ENCODE peak calls at places on chromosomes 4 and X, in nine cellular contexts. X is islet precursor cell; I is GF-D8; K is EL; E is stimulated activated CD8-positive, alpha-beta memory T cell treated with anti-CD3 and anti-CD28 coated beads, Interleukin-2, amount 100 ng/mL, for 1 hour; M is ecto neural progenitor cell; B is natural killer cell; Y is ureter; W is A549. O is an unnamed sample.

GRCh38 chr4:155960522-155960921 is 6.9 kb upstream of the CTSO start:
- DNase-seq in Y (no peak), B (no peak), M (no peak), I (no peak), K (no peak), E (no peak), W (no peak), X (no peak), O (no peak)

GRCh38 chr4:39326468-39326960 is 39.6 kb downstream of the RFC1 start:
- DNase-seq in E (no peak), M (no peak), X (no peak), W (no peak), B (no peak), K (no peak), I (no peak), Y (no peak), O (no peak)

GRCh38 chrX:107730991-107731766 is 44.4 kb downstream of the TSC22D3 start:
- DNase-seq in E (no peak), M (no peak), K (no peak), X (no peak), B (no peak), W (no peak), I (no peak), Y (no peak), O (no peak)

GRCh38 chr4:123423819-123424218 is 27.2 kb downstream of the SPRY1 start:
- DNase-seq in M (no peak), W (no peak), X (no peak), B (no peak), K (no peak), Y (no peak), E (no peak), I (no peak), O (no peak)

GRCh38 chr4:71691416-71692073 is 92.3 kb downstream of the GC start:
- DNase-seq in E (no peak), W (no peak), B (no peak), X (no peak), I (no peak), K (no peak), M (no peak), Y (no peak), O (no peak)

GRCh38 chrX:152904151-152905080 is 6.5 kb downstream of the ZNF185 start:
- DNase-seq in X (peak), I (no peak), M (peak), Y (no peak), K (peak), E (no peak), B (peak), W (peak), O (peak)

GRCh38 chr4:65437102-65437501 is 233.2 kb downstream of the EPHA5 start:
- DNase-seq in K (no peak), M (no peak), W (no peak), B (no peak), E (no peak), Y (no peak), X (no peak), I (no peak), O (no peak)

GRCh38 chr4:152047451-152047850 is 286.6 kb upstream of the GATB start:
- DNase-seq in K (no peak), E (no peak), B (no peak), I (no peak), Y (no peak), W (no peak), X (no peak), M (no peak), O (no peak)

GRCh38 chr4:80235451-80235850 is 31.0 kb upstream of the FGF5 start:
- DNase-seq in W (peak), M (no peak), X (no peak), B (no peak), Y (no peak), I (no peak), E (no peak), K (peak), O (no peak)

GRCh38 chr4:88522702-88523324 is 763 bp downstream of the PYURF start:
- DNase-seq in M (peak), X (peak), I (peak), W (peak), Y (no peak), B (no peak), K (peak), E (no peak), O (peak)

GRCh38 chr4:139776235-139776634 is 110.6 kb downstream of the MGST2 start:
- DNase-seq in E (no peak), W (no peak), X (no peak), K (no peak), B (no peak), Y (no peak), M (no peak), I (no peak), O (no peak)

GRCh38 chr4:119715490-119716445 is 87.2 kb upstream of the PDE5A start:
- DNase-seq in I (no peak), K (no peak), B (no peak), W (no peak), Y (no peak), X (no peak), E (no peak), M (no peak), O (no peak)

GRCh38 chrX:110338850-110339373 is 19.7 kb upstream of the RTL9 start:
- DNase-seq in E (no peak), I (no peak), B (no peak), W (no peak), Y (no peak), X (no peak), M (no peak), K (peak), O (no peak)

GRCh38 chr4:154606728-154607723 is 5.4 kb downstream of the FGG start:
- DNase-seq in Y (no peak), K (no peak), X (no peak), W (no peak), M (no peak), I (no peak), B (no peak), E (no peak), O (no peak)

GRCh38 chr4:56426273-56426672 is 9.1 kb downstream of the PPAT start:
- DNase-seq in I (no peak), B (no peak), W (no peak), Y (no peak), E (no peak), X (no peak), M (no peak), K (no peak), O (no peak)

GRCh38 chr4:2799444-2799911 is 6.6 kb downstream of the SH3BP2 start:
- DNase-seq in Y (peak), W (no peak), K (no peak), B (no peak), E (no peak), X (no peak), I (peak), M (no peak), O (no peak)

GRCh38 chr4:807792-808191 is 18.1 kb downstream of the CPLX1 start:
- DNase-seq in E (no peak), I (no peak), X (no peak), W (no peak), K (no peak), M (no peak), Y (no peak), B (no peak), O (no peak)

GRCh38 chr4:158782539-158783360 is 13.9 kb downstream of the FNIP2 start:
- DNase-seq in M (no peak), X (no peak), B (no peak), I (no peak), W (no peak), E (no peak), Y (no peak), K (peak), O (no peak)

GRCh38 chrX:119871245-119871598 is 311 bp downstream of the RNF113A start:
- DNase-seq in K (no peak), E (no peak), M (no peak), X (peak), Y (no peak), I (no peak), B (no peak), W (no peak), O (no peak)

GRCh38 chrX:57453901-57454300 is 137.9 kb upstream of the ZXDB start:
- DNase-seq in I (no peak), Y (no peak), B (no peak), K (peak), M (no peak), W (peak), E (no peak), X (peak), O (no peak)

GRCh38 chrX:13093489-13094140 is 49.2 kb upstream of the FAM9C start:
- DNase-seq in B (no peak), K (no peak), M (no peak), E (no peak), W (no peak), I (no peak), Y (no peak), X (no peak), O (no peak)

GRCh38 chr4:103019319-103020124 is at the start of gene SLC9B1:
- DNase-seq in K (peak), B (peak), X (no peak), M (peak), W (peak), I (peak), E (peak), Y (peak), O (peak)

GRCh38 chr4:105145913-105146285 is 777 bp upstream of the TET2 start:
- DNase-seq in Y (no peak), W (no peak), B (no peak), E (no peak), M (no peak), X (no peak), K (no peak), I (no peak), O (peak)

GRCh38 chr4:42083816-42084215 is 68.6 kb downstream of the BEND4 start:
- DNase-seq in W (no peak), Y (no peak), M (no peak), B (no peak), X (no peak), E (no peak), I (no peak), K (peak), O (no peak)

GRCh38 chr4:780730-781492 is 45.0 kb downstream of the CPLX1 start:
- DNase-seq in Y (no peak), E (no peak), X (peak), I (no peak), W (no peak), M (no peak), K (peak), B (no peak), O (no peak)

GRCh38 chr4:164204434-164204833 is 549.5 kb upstream of the SMIM31 start:
- DNase-seq in X (peak), Y (no peak), W (peak), B (no peak), I (no peak), M (no peak), K (peak), E (no peak), O (no peak)

GRCh38 chr4:1813915-1814314 is 20.8 kb downstream of the FGFR3 start:
- DNase-seq in W (no peak), B (no peak), Y (no peak), I (no peak), K (no peak), E (no peak), M (no peak), X (no peak), O (no peak)

GRCh38 chr4:16721618-16722291 is 176.7 kb downstream of the LDB2 start:
- DNase-seq in W (no peak), B (no peak), M (no peak), K (peak), Y (no peak), X (no peak), I (no peak), E (no peak), O (no peak)

GRCh38 chrX:20427173-20427770 is 160.6 kb upstream of the RPS6KA3 start:
- DNase-seq in W (no peak), K (no peak), E (no peak), I (no peak), B (no peak), X (no peak), M (no peak), Y (no peak), O (no peak)

O was measured in NCI-H510A treated with DMSO at 0.1 percent for 48 hours.